ENCODE peak calls at places on chromosomes 4 and X, in five cellular contexts. I is GM23248, X is astrocyte, Q is brain microvascular endothelial cell, O is substantia nigra. T is an unnamed sample.

GRCh38 chr4:121070696-121071639 is 1.4 kb downstream of the NDNF start:
- DNase-seq in I (peak), X (no peak), Q (no peak), O (peak), T (no peak)

GRCh38 chr4:52996261-52997131 is 134.4 kb downstream of the RASL11B start:
- DNase-seq in I (peak), X (peak), Q (no peak), O (no peak), T (no peak)

GRCh38 chrX:119698835-119699234 is 5.9 kb upstream of the SEPTIN6 start:
- DNase-seq in I (peak), X (peak), Q (peak), O (no peak), T (peak)

GRCh38 chr4:11341337-11342043 is 87.2 kb downstream of the HS3ST1 start:
- DNase-seq in I (no peak), X (no peak), Q (no peak), O (no peak), T (no peak)

GRCh38 chrX:105190252-105190853 is 30.1 kb downstream of the TEX13A start:
- DNase-seq in I (peak), X (peak), Q (peak), O (no peak), T (peak)

GRCh38 chrX:14032383-14032782 is 2.7 kb upstream of the GEMIN8 start:
- DNase-seq in I (peak), X (no peak), Q (peak), O (no peak), T (peak)

GRCh38 chr4:153449338-153449737 is 16.8 kb upstream of the TMEM131L start:
- DNase-seq in I (no peak), X (no peak), Q (no peak), O (no peak), T (no peak)

GRCh38 chrX:107675823-107676555 is 47.7 kb downstream of the PRPS1 start:
- DNase-seq in I (peak), X (no peak), Q (peak), O (peak), T (peak)

GRCh38 chrX:2351321-2351720 is 149.5 kb downstream of the DHRSX start:
- DNase-seq in I (peak), X (peak), Q (peak), O (no peak), T (peak)

GRCh38 chrX:38452603-38453002 is 100.2 kb downstream of the OTC start:
- DNase-seq in I (no peak), X (no peak), Q (no peak), O (no peak), T (no peak)

GRCh38 chrX:71911731-71912050 is 1.0 kb downstream of the NHSL2 start:
- DNase-seq in I (peak), X (no peak), Q (no peak), O (no peak), T (no peak)

GRCh38 chrX:41265615-41266014 is 68.3 kb upstream of the DDX3X start:
- DNase-seq in I (peak), X (peak), Q (peak), O (no peak), T (no peak)

GRCh38 chrX:13101439-13102139 is 57.2 kb upstream of the FAM9C start:
- DNase-seq in I (peak), X (peak), Q (peak), O (peak), T (peak)

GRCh38 chr4:152342293-152342692 is 193.6 kb downstream of the FBXW7 start:
- DNase-seq in I (peak), X (peak), Q (peak), O (no peak), T (peak)

GRCh38 chr4:85228264-85228663 is 246.7 kb upstream of the ARHGAP24 start:
- DNase-seq in I (no peak), X (no peak), Q (no peak), O (no peak), T (no peak)

GRCh38 chr4:161629694-161630441 is 533.9 kb downstream of the FSTL5 start:
- DNase-seq in I (no peak), X (peak), Q (no peak), O (no peak), T (peak)

GRCh38 chr4:159435561-159436023 is 332.7 kb downstream of the RAPGEF2 start:
- DNase-seq in I (no peak), X (no peak), Q (peak), O (no peak), T (peak)

GRCh38 chr4:11073621-11074051 is 355.1 kb downstream of the HS3ST1 start:
- DNase-seq in I (peak), X (peak), Q (peak), O (no peak), T (no peak)

GRCh38 chr4:42515156-42515884 is 118.0 kb downstream of the SHISA3 start:
- DNase-seq in I (peak), X (peak), Q (no peak), O (no peak), T (no peak)

GRCh38 chr4:142845293-142846070 is 619 bp downstream of the INPP4B start:
- DNase-seq in I (peak), X (no peak), Q (no peak), O (no peak), T (peak)

GRCh38 chrX:2707334-2707760 is 16.3 kb downstream of the CD99 start:
- DNase-seq in I (peak), X (peak), Q (peak), O (no peak), T (peak)

GRCh38 chrX:107483976-107484726 is 34.7 kb downstream of the FRMPD3 start:
- DNase-seq in I (no peak), X (peak), Q (no peak), O (no peak), T (no peak)

GRCh38 chr4:38387819-38388218 is 276.2 kb upstream of the KLF3 start:
- DNase-seq in I (no peak), X (no peak), Q (no peak), O (no peak), T (no peak)
- H3K27ac ChIP-seq in I (no peak), X (no peak), Q (no peak), O (no peak), T (no peak)

DNA sequence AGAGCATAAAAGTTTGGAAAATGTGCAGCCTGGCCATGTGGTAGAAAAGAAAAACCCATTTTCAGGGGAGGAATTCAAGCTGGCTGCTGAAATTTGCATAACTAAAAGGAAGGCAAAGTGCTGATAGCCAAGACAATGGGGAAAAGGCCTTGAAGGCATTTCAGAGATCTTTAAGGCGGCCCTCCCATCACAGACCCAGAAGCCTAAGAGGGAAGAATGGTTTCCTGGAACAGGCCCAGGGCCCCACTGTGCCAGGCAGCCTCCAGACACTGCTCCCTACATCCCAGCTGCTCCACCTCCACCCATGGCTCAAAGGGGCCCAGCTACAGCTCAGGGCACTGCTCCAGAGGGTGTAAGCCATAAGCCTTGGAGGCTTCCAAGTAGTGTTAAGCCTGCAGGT is 158.0 kb upstream of the PRDX4 start:
- DNase-seq in I (no peak), X (no peak), Q (no peak), O (no peak), T (no peak)
- H3K27ac ChIP-seq in I (no peak), X (no peak), Q (no peak), O (no peak), T (no peak)

GRCh38 chr4:185352202-185352601 is 43.5 kb downstream of the LRP2BP start:
- DNase-seq in I (no peak), X (no peak), Q (no peak), O (no peak), T (peak)

GRCh38 chr4:185357220-185357619 is 38.5 kb downstream of the LRP2BP start:
- DNase-seq in I (peak), X (no peak), Q (no peak), O (no peak), T (no peak)

GRCh38 chr4:185357733-185358440 is 37.8 kb downstream of the LRP2BP start:
- DNase-seq in I (no peak), X (no peak), Q (no peak), O (no peak), T (no peak)

GRCh38 chr4:185351691-185352090 is 44.0 kb downstream of the LRP2BP start:
- DNase-seq in I (no peak), X (no peak), Q (no peak), O (no peak), T (no peak)

DNA sequence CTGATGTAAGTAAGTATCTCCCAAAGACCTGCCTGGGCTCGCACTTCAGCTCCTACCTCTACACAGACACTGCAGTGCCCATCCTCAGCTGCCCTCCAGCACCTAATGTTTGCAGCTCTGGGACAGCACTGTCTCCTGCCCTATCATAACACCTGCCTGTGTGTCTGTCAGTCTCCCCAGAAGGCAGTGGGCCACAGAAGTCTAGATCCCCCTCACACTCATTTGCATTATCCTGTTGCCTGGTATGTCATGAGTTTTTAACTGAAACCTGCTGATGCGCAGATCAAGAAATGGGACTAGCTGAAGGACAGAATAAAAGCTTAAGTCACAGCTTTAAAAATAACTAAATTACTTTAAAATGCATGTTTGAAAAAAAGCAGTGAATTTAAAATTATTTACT is 43.0 kb downstream of the LRP2BP start:
- DNase-seq in I (no peak), X (no peak), Q (no peak), O (no peak), T (no peak)
- H3K27ac ChIP-seq in I (no peak), X (no peak), Q (no peak), O (no peak), T (no peak)

GRCh38 chr4:103076777-103077347 is 301 bp upstream of the SLC9B2 start:
- DNase-seq in I (no peak), X (no peak), Q (no peak), O (no peak), T (peak)

GRCh38 chr4:103074039-103074438 is 2.5 kb downstream of the SLC9B2 start:
- DNase-seq in I (no peak), X (no peak), Q (no peak), O (no peak), T (no peak)

GRCh38 chr4:103074598-103075434 is 1.7 kb downstream of the SLC9B2 start:
- DNase-seq in I (peak), X (peak), Q (no peak), O (no peak), T (no peak)

GRCh38 chr4:103075894-103076776 is at the start of gene SLC9B2:
- DNase-seq in I (peak), X (peak), Q (peak), O (peak), T (peak)

DNA sequence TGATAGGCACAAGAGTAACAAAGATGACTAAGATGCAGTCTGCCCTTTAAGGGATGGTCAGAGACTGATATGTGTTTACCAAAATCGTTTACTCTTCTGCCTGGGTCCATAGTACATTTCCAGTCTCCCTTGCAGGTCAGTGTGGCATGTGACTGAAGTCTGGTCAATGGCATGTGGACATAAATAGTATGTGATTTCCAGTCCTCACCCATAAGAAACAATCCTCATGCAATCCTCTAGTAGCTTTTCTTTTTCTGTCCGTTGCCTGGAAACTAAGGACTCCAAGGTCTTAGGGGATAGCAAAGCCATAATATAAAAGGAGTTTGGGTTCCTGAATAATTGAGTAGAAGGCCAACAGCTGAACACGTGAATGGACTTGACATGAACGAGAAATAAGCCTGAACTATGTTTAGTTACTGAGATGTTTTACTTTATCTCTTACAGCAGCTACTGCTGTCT is 1.1 kb downstream of the SLC9B2 start:
- DNase-seq in I (peak), X (peak), Q (no peak), O (no peak), T (peak)
- H3K27ac ChIP-seq in I (peak), X (peak), Q (peak), O (peak), T (peak)

DNA sequence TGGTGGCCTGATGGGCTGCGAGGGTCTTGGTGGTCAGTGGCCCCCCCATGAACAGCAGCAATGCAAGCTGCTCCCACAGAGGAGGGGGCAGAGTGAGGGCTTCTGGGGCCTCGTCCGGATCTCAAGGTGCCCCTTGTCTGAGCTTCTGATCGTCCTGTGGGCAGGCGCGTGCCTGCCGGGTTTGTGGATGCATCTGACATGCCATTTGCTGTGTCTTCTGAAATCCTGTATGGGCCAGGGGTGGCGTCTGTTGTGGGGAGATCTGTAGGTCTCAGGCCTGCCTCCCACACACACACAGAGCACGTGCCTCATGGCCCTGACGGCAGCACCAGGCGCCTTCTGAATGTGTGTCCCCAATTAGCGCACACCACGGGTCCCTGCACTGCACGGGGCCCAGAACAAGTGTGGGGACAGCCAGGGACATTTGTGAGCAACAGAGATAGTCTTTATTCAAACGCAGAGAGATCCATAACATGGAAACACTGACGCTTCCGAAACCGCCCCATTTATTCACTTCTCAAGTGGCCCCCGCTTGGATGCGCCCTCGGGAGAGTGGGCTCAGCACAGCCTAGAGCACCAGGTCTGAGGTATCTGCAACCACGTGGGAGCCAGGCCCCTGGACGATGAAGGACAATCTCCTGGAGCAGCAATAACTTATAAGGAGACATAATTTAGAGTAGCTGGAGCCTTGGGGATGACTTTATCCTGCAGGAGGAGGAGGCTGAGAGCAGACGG is 5.7 kb downstream of the SPON2 start:
- DNase-seq in I (no peak), X (no peak), Q (no peak), O (no peak), T (no peak)
- H3K27ac ChIP-seq in I (no peak), X (no peak), Q (no peak), O (no peak), T (no peak)

GRCh38 chr4:87101543-87102199 is 118.7 kb downstream of the KLHL8 start:
- DNase-seq in I (no peak), X (no peak), Q (no peak), O (no peak), T (peak)

GRCh38 chr4:87100093-87100634 is 120.3 kb downstream of the KLHL8 start:
- DNase-seq in I (no peak), X (no peak), Q (no peak), O (no peak), T (no peak)

GRCh38 chr4:87105101-87105852 is 115.1 kb downstream of the KLHL8 start:
- DNase-seq in I (no peak), X (no peak), Q (no peak), O (no peak), T (no peak)

GRCh38 chr4:87103691-87104187 is 116.7 kb downstream of the KLHL8 start:
- DNase-seq in I (peak), X (peak), Q (peak), O (no peak), T (peak)

DNA sequence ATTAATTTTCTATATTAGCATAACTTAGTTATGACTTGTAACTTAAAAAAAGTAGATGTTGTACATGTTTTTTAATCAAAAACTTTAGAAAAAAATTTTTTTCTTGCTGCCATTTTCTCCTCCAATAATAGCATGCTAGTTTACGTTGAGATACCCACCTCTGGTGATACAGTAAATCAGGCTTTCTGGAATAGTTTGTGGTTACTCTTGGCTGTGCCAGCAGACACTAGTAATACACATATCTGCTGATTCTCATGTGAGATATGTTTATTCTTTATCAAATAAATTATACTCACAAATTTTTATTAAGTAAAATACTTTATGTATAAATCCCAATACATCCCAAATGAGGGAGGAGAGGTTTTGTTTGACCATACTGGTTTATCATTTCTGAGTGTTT is 117.3 kb downstream of the KLHL8 start:
- DNase-seq in I (no peak), X (no peak), Q (peak), O (no peak), T (no peak)
- H3K27ac ChIP-seq in I (peak), X (peak), Q (peak), O (no peak), T (peak)